ENCODE peak calls at places on chromosomes 16 and 17, in seven cellular contexts. One of them, this sample, is unnamed.

GRCh38 chr17:9226794-9227135 is 205.5 kb downstream of the NTN1 start:
- DNase-seq in fibroblast of lung: no peak
- DNase-seq in A549: no peak
- DNase-seq in ovary: no peak
- DNase-seq in B cell: no peak
- DNase-seq in CD8-positive, alpha-beta T cell: no peak
- DNase-seq in AG10803: no peak
- DNase-seq in this sample: no peak

GRCh38 chr17:40065771-40066510 is 3.2 kb downstream of the THRA start:
- DNase-seq in fibroblast of lung: no peak
- DNase-seq in A549: no peak
- DNase-seq in ovary: no peak
- DNase-seq in B cell: no peak
- DNase-seq in CD8-positive, alpha-beta T cell: no peak
- DNase-seq in AG10803: no peak
- DNase-seq in this sample: no peak

GRCh38 chr17:78716814-78717393 is 65.2 kb downstream of the CYTH1 start:
- DNase-seq in fibroblast of lung: peak; percentile 43
- DNase-seq in A549: peak; percentile 85
- DNase-seq in ovary: peak; percentile 78
- DNase-seq in B cell: no peak
- DNase-seq in CD8-positive, alpha-beta T cell: no peak
- DNase-seq in AG10803: peak; percentile 49
- DNase-seq in this sample: no peak

GRCh38 chr17:54270499-54270898 is 447.8 kb downstream of the KIF2B start:
- DNase-seq in fibroblast of lung: no peak
- DNase-seq in A549: no peak
- DNase-seq in ovary: no peak
- DNase-seq in B cell: no peak
- DNase-seq in CD8-positive, alpha-beta T cell: no peak
- DNase-seq in AG10803: no peak
- DNase-seq in this sample: no peak

GRCh38 chr16:31192856-31193642 is 9.5 kb downstream of the PYCARD start:
- DNase-seq in fibroblast of lung: no peak
- DNase-seq in A549: no peak
- DNase-seq in ovary: no peak
- DNase-seq in B cell: no peak
- DNase-seq in CD8-positive, alpha-beta T cell: no peak
- DNase-seq in AG10803: no peak
- DNase-seq in this sample: no peak

GRCh38 chr16:6375471-6376075 is 957.1 kb upstream of the RBFOX1 start:
- DNase-seq in fibroblast of lung: no peak
- DNase-seq in A549: no peak
- DNase-seq in ovary: no peak
- DNase-seq in B cell: no peak
- DNase-seq in CD8-positive, alpha-beta T cell: no peak
- DNase-seq in AG10803: no peak
- DNase-seq in this sample: no peak

GRCh38 chr17:64180089-64180488 is 50.1 kb upstream of the ERN1 start:
- DNase-seq in fibroblast of lung: no peak
- DNase-seq in A549: no peak
- DNase-seq in ovary: no peak
- DNase-seq in B cell: no peak
- DNase-seq in CD8-positive, alpha-beta T cell: no peak
- DNase-seq in AG10803: peak; percentile 52
- DNase-seq in this sample: no peak

GRCh38 chr16:47110939-47111338 is 32.8 kb downstream of the NETO2 start:
- DNase-seq in fibroblast of lung: no peak
- DNase-seq in A549: peak; percentile 21
- DNase-seq in ovary: no peak
- DNase-seq in B cell: no peak
- DNase-seq in CD8-positive, alpha-beta T cell: no peak
- DNase-seq in AG10803: no peak
- DNase-seq in this sample: no peak

GRCh38 chr17:59617141-59617757 is 2.4 kb upstream of the CLTC start:
- DNase-seq in fibroblast of lung: peak; percentile 41
- DNase-seq in A549: no peak
- DNase-seq in ovary: no peak
- DNase-seq in B cell: no peak
- DNase-seq in CD8-positive, alpha-beta T cell: no peak
- DNase-seq in AG10803: no peak
- DNase-seq in this sample: no peak

GRCh38 chr16:84603115-84603816 is 14.6 kb downstream of the COTL1 start:
- DNase-seq in fibroblast of lung: peak; percentile 98
- DNase-seq in A549: peak; percentile 84
- DNase-seq in ovary: peak; percentile 69
- DNase-seq in B cell: no peak
- DNase-seq in CD8-positive, alpha-beta T cell: peak; percentile 53
- DNase-seq in AG10803: peak; percentile 97
- DNase-seq in this sample: no peak

GRCh38 chr17:28959471-28959871 is 8.2 kb upstream of the PHF12 start:
- DNase-seq in fibroblast of lung: no peak
- DNase-seq in A549: no peak
- DNase-seq in ovary: peak; percentile 25
- DNase-seq in B cell: no peak
- DNase-seq in CD8-positive, alpha-beta T cell: no peak
- DNase-seq in AG10803: no peak
- DNase-seq in this sample: no peak

GRCh38 chr17:80360396-80360795 is 54.6 kb upstream of the ENDOV start:
- DNase-seq in fibroblast of lung: no peak
- DNase-seq in A549: no peak
- DNase-seq in ovary: peak; percentile 31
- DNase-seq in B cell: no peak
- DNase-seq in CD8-positive, alpha-beta T cell: no peak
- DNase-seq in AG10803: no peak
- DNase-seq in this sample: no peak

GRCh38 chr17:80363518-80364090 is 51.4 kb upstream of the ENDOV start:
- DNase-seq in fibroblast of lung: no peak
- DNase-seq in A549: no peak
- DNase-seq in ovary: no peak
- DNase-seq in B cell: no peak
- DNase-seq in CD8-positive, alpha-beta T cell: no peak
- DNase-seq in AG10803: no peak
- DNase-seq in this sample: no peak

GRCh38 chr17:80362428-80363119 is 52.4 kb upstream of the ENDOV start:
- DNase-seq in fibroblast of lung: peak; percentile 49
- DNase-seq in A549: no peak
- DNase-seq in ovary: peak; percentile 70
- DNase-seq in B cell: no peak
- DNase-seq in CD8-positive, alpha-beta T cell: no peak
- DNase-seq in AG10803: peak; percentile 6
- DNase-seq in this sample: no peak

GRCh38 chr17:80363120-80363515 is 51.8 kb upstream of the ENDOV start:
- DNase-seq in fibroblast of lung: no peak
- DNase-seq in A549: no peak
- DNase-seq in ovary: no peak
- DNase-seq in B cell: no peak
- DNase-seq in CD8-positive, alpha-beta T cell: no peak
- DNase-seq in AG10803: no peak
- DNase-seq in this sample: no peak

GRCh38 chr17:80361495-80362220 is 53.3 kb upstream of the ENDOV start:
- DNase-seq in fibroblast of lung: no peak
- DNase-seq in A549: peak; percentile 40
- DNase-seq in ovary: peak; percentile 56
- DNase-seq in B cell: no peak
- DNase-seq in CD8-positive, alpha-beta T cell: no peak
- DNase-seq in AG10803: no peak
- DNase-seq in this sample: no peak
- TF ChIP-seq CTCF in fibroblast of lung: peak; percentile 41
- TF ChIP-seq CTCF in A549: peak; percentile 5
- TF ChIP-seq CTCF in ovary: no peak
- TF ChIP-seq CTCF in B cell: peak; percentile 32
- TF ChIP-seq CTCF in CD8-positive, alpha-beta T cell: peak; percentile 18
- TF ChIP-seq CTCF in AG10803: peak; percentile 40
- TF ChIP-seq CTCF in this sample: peak; percentile 18

GRCh38 chr16:81174644-81175324 is 63.7 kb upstream of the BCO1 start:
- DNase-seq in fibroblast of lung: peak; percentile 24
- DNase-seq in A549: peak; percentile 52
- DNase-seq in ovary: no peak
- DNase-seq in B cell: no peak
- DNase-seq in CD8-positive, alpha-beta T cell: no peak
- DNase-seq in AG10803: peak; percentile 9
- DNase-seq in this sample: no peak
- TF ChIP-seq CTCF in fibroblast of lung: no peak
- TF ChIP-seq CTCF in A549: no peak
- TF ChIP-seq CTCF in ovary: no peak
- TF ChIP-seq CTCF in B cell: no peak
- TF ChIP-seq CTCF in CD8-positive, alpha-beta T cell: no peak
- TF ChIP-seq CTCF in AG10803: no peak
- TF ChIP-seq CTCF in this sample: no peak

DNA sequence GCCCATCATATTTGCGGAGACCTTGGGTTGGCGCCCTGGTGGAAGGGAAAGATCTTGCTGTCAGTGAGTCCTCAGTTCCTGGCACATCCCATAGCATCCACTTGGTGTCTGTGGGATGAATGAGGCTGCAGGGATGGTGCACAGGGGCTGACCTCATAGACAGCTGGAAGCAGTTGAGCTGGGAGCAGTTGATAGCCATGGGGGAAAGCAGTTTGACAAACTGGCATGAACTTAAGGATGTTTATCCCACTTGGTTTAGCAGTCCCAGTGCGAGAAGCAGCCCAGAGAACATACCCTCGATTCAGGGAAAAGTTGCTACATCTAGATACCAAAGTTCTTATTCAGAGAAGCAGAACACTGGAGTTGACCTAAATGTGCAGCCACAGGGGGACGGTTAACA is 80.7 kb downstream of the SNX29 start:
- DNase-seq in fibroblast of lung: peak; percentile 22
- DNase-seq in A549: no peak
- DNase-seq in ovary: no peak
- DNase-seq in B cell: no peak
- DNase-seq in CD8-positive, alpha-beta T cell: no peak
- DNase-seq in AG10803: peak; percentile 94
- DNase-seq in this sample: no peak
- TF ChIP-seq CTCF in fibroblast of lung: no peak
- TF ChIP-seq CTCF in A549: no peak
- TF ChIP-seq CTCF in ovary: no peak
- TF ChIP-seq CTCF in B cell: no peak
- TF ChIP-seq CTCF in CD8-positive, alpha-beta T cell: no peak
- TF ChIP-seq CTCF in AG10803: peak; percentile 58
- TF ChIP-seq CTCF in this sample: no peak

DNA sequence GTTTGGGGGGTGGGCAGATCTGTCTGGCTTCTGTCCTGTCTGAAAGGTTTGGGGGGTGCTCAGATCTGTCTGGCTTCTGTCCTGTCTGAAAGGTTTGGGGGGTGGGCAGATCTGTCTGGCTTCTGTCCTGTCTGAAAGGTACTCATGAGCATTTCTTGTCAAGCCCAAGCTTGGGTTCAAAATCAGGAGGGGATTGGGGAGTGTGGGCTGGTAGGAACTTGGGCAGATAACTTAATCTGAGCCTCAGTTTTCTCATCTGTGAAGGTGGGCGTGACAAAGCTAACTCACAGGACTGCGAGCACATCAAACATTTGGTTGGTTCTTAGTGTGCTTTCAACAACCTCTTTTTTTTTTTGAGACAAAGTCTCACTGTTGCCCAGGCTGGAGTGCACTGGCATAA is 35.2 kb downstream of the HAPSTR1 start:
- DNase-seq in fibroblast of lung: no peak
- DNase-seq in A549: no peak
- DNase-seq in ovary: no peak
- DNase-seq in B cell: no peak
- DNase-seq in CD8-positive, alpha-beta T cell: no peak
- DNase-seq in AG10803: no peak
- DNase-seq in this sample: no peak
- TF ChIP-seq CTCF in fibroblast of lung: no peak
- TF ChIP-seq CTCF in A549: no peak
- TF ChIP-seq CTCF in ovary: no peak
- TF ChIP-seq CTCF in B cell: no peak
- TF ChIP-seq CTCF in CD8-positive, alpha-beta T cell: no peak
- TF ChIP-seq CTCF in AG10803: no peak
- TF ChIP-seq CTCF in this sample: no peak

GRCh38 chr16:54936086-54936978 is 5.7 kb downstream of the IRX5 start:
- DNase-seq in fibroblast of lung: peak; percentile 77
- DNase-seq in A549: no peak
- DNase-seq in ovary: no peak
- DNase-seq in B cell: no peak
- DNase-seq in CD8-positive, alpha-beta T cell: no peak
- DNase-seq in AG10803: peak; percentile 56
- DNase-seq in this sample: no peak
- TF ChIP-seq CTCF in fibroblast of lung: no peak
- TF ChIP-seq CTCF in A549: no peak
- TF ChIP-seq CTCF in ovary: no peak
- TF ChIP-seq CTCF in B cell: no peak
- TF ChIP-seq CTCF in CD8-positive, alpha-beta T cell: no peak
- TF ChIP-seq CTCF in AG10803: peak; percentile 4
- TF ChIP-seq CTCF in this sample: no peak

This sample was measured in GM10248.